ENCODE peak calls at places on chromosome 12, in nine cellular contexts. M is KBM-7, E is mesothelial cell of epicardium, U is fibroblast of pulmonary artery, X is Right ventricle myocardium inferior, P is GDM1, B is ELF-1, S is aorta, O is lung. H is an unnamed sample.

GRCh38 chr12:111784953-111785352 is 18.2 kb downstream of the ALDH2 start:
- DNase-seq in M (no peak), E (no peak), U (no peak), X (no peak), P (no peak), B (no peak), S (no peak), O (no peak), H (no peak)

GRCh38 chr12:49975370-49975761 is 2.6 kb downstream of the AQP6 start:
- DNase-seq in M (no peak), E (no peak), U (no peak), X (no peak), P (no peak), B (no peak), S (peak; percentile 72), O (no peak), H (no peak)

GRCh38 chr12:114864688-114865685 is 181.0 kb upstream of the TBX3 start:
- DNase-seq in M (no peak), E (no peak), U (no peak), X (no peak), P (no peak), B (peak; percentile 10), S (no peak), O (no peak), H (no peak)

GRCh38 chr12:8912910-8913309 is 1.4 kb upstream of the PHC1 start:
- DNase-seq in M (no peak), E (no peak), U (no peak), X (no peak), P (no peak), B (peak; percentile 65), S (no peak), O (no peak), H (peak; percentile 19)

GRCh38 chr12:55659486-55660385 is 23.0 kb downstream of the OR10P1 start:
- DNase-seq in M (peak; percentile 63), E (no peak), U (peak; percentile 81), X (no peak), P (peak; percentile 14), B (peak; percentile 30), S (no peak), O (no peak), H (no peak)

GRCh38 chr12:105949391-105949790 is 189.4 kb downstream of the NUAK1 start:
- DNase-seq in M (no peak), E (no peak), U (no peak), X (no peak), P (no peak), B (no peak), S (no peak), O (no peak), H (no peak)

GRCh38 chr12:89418228-89418910 is 66.1 kb upstream of the DUSP6 start:
- DNase-seq in M (no peak), E (no peak), U (no peak), X (no peak), P (no peak), B (no peak), S (no peak), O (no peak), H (no peak)

GRCh38 chr12:116241157-116241772 is 36.2 kb downstream of the MED13L start:
- DNase-seq in M (no peak), E (no peak), U (peak; percentile 28), X (no peak), P (no peak), B (no peak), S (no peak), O (no peak), H (no peak)

GRCh38 chr12:52147367-52147972 is 44.3 kb downstream of the KRT80 start:
- DNase-seq in M (no peak), E (no peak), U (peak; percentile 94), X (peak; percentile 87), P (no peak), B (peak; percentile 81), S (peak; percentile 98), O (peak; percentile 95), H (no peak)

GRCh38 chr12:132438139-132438700 is 51.7 kb upstream of the FBRSL1 start:
- DNase-seq in M (no peak), E (no peak), U (no peak), X (no peak), P (no peak), B (no peak), S (no peak), O (no peak), H (no peak)

GRCh38 chr12:77796775-77797174 is 33.9 kb upstream of the NAV3 start:
- DNase-seq in M (no peak), E (no peak), U (peak; percentile 55), X (no peak), P (no peak), B (no peak), S (no peak), O (no peak), H (no peak)